ENCODE peak calls at places on chromosomes 7 and 10, in six cellular contexts. U is WTC11, T is K562, R is HepG2, S is GM23338, W is H1. P is an unnamed sample.

GRCh38 chr10:36021096-36021495 is 379.0 kb upstream of the FZD8 start:
- DNase-seq in U (no peak), T (no peak), R (no peak), S (no peak), W (no peak), P (no peak)

GRCh38 chr7:27161721-27162547 is 3.4 kb downstream of the HOXA9 start:
- DNase-seq in U (peak), T (no peak), R (no peak), S (peak), W (no peak), P (no peak)

GRCh38 chr7:102418603-102419002 is 14.8 kb upstream of the ORAI2 start:
- DNase-seq in U (no peak), T (no peak), R (no peak), S (no peak), W (no peak), P (no peak)

GRCh38 chr7:75737856-75738603 is 711 bp downstream of the HIP1 start:
- DNase-seq in U (peak), T (peak), R (no peak), S (peak), W (no peak), P (no peak)

GRCh38 chr10:48440771-48441170 is 134.3 kb downstream of the MAPK8 start:
- DNase-seq in U (no peak), T (peak), R (no peak), S (no peak), W (no peak), P (no peak)

GRCh38 chr7:116924741-116925140 is 28.6 kb upstream of the ST7 start:
- DNase-seq in U (no peak), T (no peak), R (no peak), S (no peak), W (no peak), P (no peak)

GRCh38 chr10:98380493-98381339 is 34.3 kb downstream of the PYROXD2 start:
- DNase-seq in U (no peak), T (peak), R (no peak), S (no peak), W (no peak), P (no peak)

GRCh38 chr7:6642239-6642839 is 5.2 kb downstream of the ZNF316 start:
- DNase-seq in U (no peak), T (no peak), R (no peak), S (no peak), W (no peak), P (no peak)

GRCh38 chr10:11616021-11616420 is 4.6 kb upstream of the USP6NL start:
- DNase-seq in U (no peak), T (no peak), R (no peak), S (no peak), W (no peak), P (no peak)

GRCh38 chr10:92149261-92149660 is 141.6 kb downstream of the CPEB3 start:
- DNase-seq in U (no peak), T (no peak), R (no peak), S (no peak), W (no peak), P (no peak)

GRCh38 chr7:107890493-107890961 is 456 bp upstream of the DLD start:
- DNase-seq in U (no peak), T (peak), R (no peak), S (peak), W (no peak), P (no peak)

GRCh38 chr7:15086171-15086745 is 183.7 kb upstream of the DGKB start:
- DNase-seq in U (no peak), T (no peak), R (no peak), S (no peak), W (no peak), P (no peak)

GRCh38 chr7:101911011-101911799 is 93.8 kb downstream of the CUX1 start:
- DNase-seq in U (no peak), T (no peak), R (no peak), S (no peak), W (no peak), P (no peak)

GRCh38 chr7:95688931-95689453 is 83.4 kb upstream of the DYNC1I1 start:
- DNase-seq in U (no peak), T (no peak), R (no peak), S (no peak), W (no peak), P (no peak)

GRCh38 chr10:49356945-49357344 is 38.9 kb downstream of the DRGX start:
- DNase-seq in U (no peak), T (no peak), R (no peak), S (no peak), W (no peak), P (peak)

GRCh38 chr10:74585231-74586087 is 240.9 kb upstream of the KAT6B start:
- DNase-seq in U (no peak), T (no peak), R (no peak), S (no peak), W (no peak), P (peak)

GRCh38 chr10:5194431-5194830 is 2.2 kb upstream of the AKR1C4 start:
- DNase-seq in U (no peak), T (no peak), R (peak), S (no peak), W (no peak), P (no peak)

GRCh38 chr10:21721000-21721670 is 187.1 kb downstream of the MLLT10 start:
- DNase-seq in U (no peak), T (no peak), R (no peak), S (no peak), W (no peak), P (no peak)

GRCh38 chr10:21724695-21725371 is 190.8 kb downstream of the MLLT10 start:
- DNase-seq in U (no peak), T (peak), R (peak), S (peak), W (no peak), P (peak)

GRCh38 chr10:21726601-21727295 is 192.7 kb downstream of the MLLT10 start:
- DNase-seq in U (no peak), T (no peak), R (no peak), S (no peak), W (no peak), P (no peak)

GRCh38 chr10:21722209-21722608 is 188.2 kb downstream of the MLLT10 start:
- DNase-seq in U (no peak), T (no peak), R (no peak), S (no peak), W (no peak), P (no peak)

DNA sequence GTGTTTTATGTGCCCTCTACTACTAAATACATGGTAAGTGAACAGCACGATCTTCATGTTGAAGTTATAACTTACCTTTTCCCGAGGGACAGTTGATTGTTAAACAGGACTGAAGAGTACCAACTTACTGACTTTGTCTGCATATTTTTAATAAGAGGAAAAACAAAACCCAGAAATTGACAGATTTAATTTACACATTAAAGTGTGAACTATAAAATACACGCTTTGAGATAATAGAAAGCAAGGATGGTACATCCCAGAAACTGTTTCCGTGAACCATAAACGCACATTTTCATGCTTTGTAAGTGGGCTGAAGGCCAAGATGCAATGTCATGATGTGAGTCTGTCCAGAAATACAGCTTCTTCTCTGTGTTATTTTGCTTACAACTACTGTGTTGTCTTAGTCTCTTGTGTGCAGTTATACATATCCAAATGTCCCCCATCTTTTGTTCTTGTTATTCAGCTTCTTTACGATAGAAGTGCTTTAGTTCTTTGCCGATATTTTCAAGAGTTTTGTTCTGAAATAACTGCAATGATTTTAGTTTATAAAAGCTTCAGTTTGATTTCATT is 190.1 kb downstream of the MLLT10 start:
- DNase-seq in U (no peak), T (no peak), R (no peak), S (no peak), W (no peak), P (no peak)
- TF ChIP-seq CREB1 in U (no peak), T (no peak), R (no peak), S (no peak), W (no peak), P (no peak)

GRCh38 chr7:36186841-36187240 is 33.8 kb downstream of the EEPD1 start:
- DNase-seq in U (no peak), T (no peak), R (peak), S (no peak), W (no peak), P (no peak)
- TF ChIP-seq CREB1 in U (no peak), T (no peak), R (no peak), S (no peak), W (no peak), P (no peak)

DNA sequence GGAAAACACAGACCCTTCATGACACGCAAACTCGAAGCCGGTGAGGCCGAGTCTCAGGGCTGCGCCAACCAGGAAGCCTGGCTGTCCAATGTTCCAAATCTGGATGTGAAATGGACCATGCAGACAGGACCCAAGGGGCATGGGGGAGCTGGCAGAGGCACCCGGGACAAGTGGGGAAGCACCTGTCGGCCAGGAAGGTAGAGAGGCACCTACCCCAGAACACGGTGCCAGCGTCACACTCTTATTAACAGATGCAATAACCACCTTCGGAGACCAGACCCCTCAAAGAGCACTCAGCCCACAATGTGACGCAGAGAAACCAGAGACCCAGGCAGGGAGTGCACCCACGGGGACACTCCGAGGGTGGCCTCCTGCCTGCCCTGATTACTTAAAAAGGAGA is 88.3 kb upstream of the PDGFA start:
- DNase-seq in U (no peak), T (no peak), R (no peak), S (no peak), W (no peak), P (no peak)
- TF ChIP-seq CREB1 in U (no peak), T (no peak), R (no peak), S (no peak), W (no peak), P (no peak)

DNA sequence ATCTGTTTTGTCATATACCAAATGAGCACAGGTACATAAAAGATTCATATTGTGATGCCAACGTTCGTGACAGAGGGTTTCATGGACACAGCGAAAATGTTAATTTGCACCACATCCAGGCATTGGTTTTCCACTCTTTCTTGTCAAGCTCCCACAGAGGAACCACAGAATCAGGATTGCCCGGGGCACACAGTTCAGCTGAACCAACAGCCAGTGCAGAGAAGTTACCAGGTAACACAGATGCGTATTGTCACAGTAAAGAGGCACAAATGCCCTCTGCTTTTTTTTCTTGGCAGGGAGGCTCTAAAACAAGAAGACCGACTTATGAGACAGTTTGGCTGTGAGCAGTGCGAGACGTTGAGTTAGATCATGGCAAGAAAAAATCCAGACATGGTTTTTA is 331.1 kb upstream of the KIAA1217 start:
- DNase-seq in U (no peak), T (no peak), R (no peak), S (no peak), W (no peak), P (no peak)
- TF ChIP-seq CREB1 in U (no peak), T (no peak), R (no peak), S (no peak), W (no peak), P (no peak)

GRCh38 chr7:151487246-151487645 is 32.4 kb downstream of the RHEB start:
- DNase-seq in U (no peak), T (no peak), R (no peak), S (no peak), W (no peak), P (no peak)
- TF ChIP-seq CREB1 in U (no peak), T (no peak), R (no peak), S (no peak), W (no peak), P (no peak)

GRCh38 chr10:103535595-103535994 is 42.1 kb downstream of the NEURL1 start:
- DNase-seq in U (no peak), T (no peak), R (no peak), S (no peak), W (no peak), P (no peak)
- TF ChIP-seq CREB1 in U (no peak), T (no peak), R (no peak), S (no peak), W (no peak), P (no peak)

DNA sequence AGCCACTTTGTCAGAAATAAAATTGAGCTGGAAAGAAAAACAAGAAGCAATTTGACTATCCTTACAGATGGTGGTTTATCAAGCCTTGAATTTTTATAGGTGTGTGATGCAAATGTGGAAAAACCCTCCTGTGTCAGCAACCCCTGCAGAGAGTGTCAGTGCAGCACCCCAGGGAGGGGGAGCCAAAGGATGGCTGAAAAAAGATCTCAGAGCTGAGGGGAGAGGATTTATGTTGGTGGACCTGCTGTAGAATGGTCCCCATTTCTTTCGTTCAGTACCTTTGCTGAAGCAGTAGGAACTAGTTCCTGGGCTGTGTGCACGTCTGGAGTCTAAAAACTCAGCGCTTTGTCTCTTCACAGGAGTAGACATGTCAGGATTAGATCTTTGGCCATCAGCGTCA is 239.0 kb downstream of the PHTF2 start:
- DNase-seq in U (no peak), T (no peak), R (no peak), S (no peak), W (no peak), P (no peak)
- TF ChIP-seq CREB1 in U (no peak), T (no peak), R (no peak), S (no peak), W (no peak), P (no peak)

GRCh38 chr7:115052706-115053105 is 130.8 kb downstream of the MDFIC start:
- DNase-seq in U (no peak), T (no peak), R (no peak), S (peak), W (no peak), P (no peak)
- TF ChIP-seq CREB1 in U (no peak), T (no peak), R (no peak), S (no peak), W (no peak), P (no peak)

DNA sequence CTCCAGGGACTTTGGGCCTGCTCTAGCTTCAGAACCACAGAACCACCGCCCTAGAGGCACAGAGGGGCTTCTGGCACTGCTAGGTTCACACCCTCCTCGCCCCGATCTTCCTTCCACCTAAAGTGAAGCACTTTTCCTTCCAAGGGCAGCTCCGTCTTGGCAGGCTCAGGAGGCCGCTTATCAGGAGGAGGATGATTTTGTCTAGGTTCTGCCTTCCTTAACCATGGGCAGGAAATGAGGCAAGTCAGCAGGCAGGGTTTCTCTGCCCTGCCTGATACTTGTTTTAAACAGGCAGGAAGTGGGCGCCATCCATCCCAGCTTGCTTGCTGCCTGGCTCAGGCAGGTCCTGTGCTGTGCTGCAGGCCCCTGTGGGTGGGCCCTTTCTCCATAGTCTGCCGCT is 8.3 kb upstream of the ATP6V0E2 start:
- DNase-seq in U (no peak), T (no peak), R (no peak), S (no peak), W (no peak), P (no peak)
- TF ChIP-seq CREB1 in U (no peak), T (no peak), R (no peak), S (no peak), W (no peak), P (no peak)